ENCODE peak calls at places on chromosome 6, in five cellular contexts. One of them, this sample, is unnamed.

GRCh38 chr6:136226027-136226673 is 24.0 kb downstream of the MTFR2 start:
- DNase-seq in upper lobe of right lung: no peak
- DNase-seq in brain microvascular endothelial cell: peak; percentile 30
- DNase-seq in A673: peak; percentile 61
- DNase-seq in Panc1: peak; percentile 69
- DNase-seq in this sample: peak; percentile 19

GRCh38 chr6:39980839-39981580 is 46.7 kb upstream of the MOCS1 start:
- DNase-seq in upper lobe of right lung: no peak
- DNase-seq in brain microvascular endothelial cell: peak; percentile 51
- DNase-seq in A673: peak; percentile 71
- DNase-seq in Panc1: no peak
- DNase-seq in this sample: peak; percentile 10

GRCh38 chr6:15507746-15508145 is 155.1 kb downstream of the DTNBP1 start:
- DNase-seq in upper lobe of right lung: peak; percentile 32
- DNase-seq in brain microvascular endothelial cell: no peak
- DNase-seq in A673: no peak
- DNase-seq in Panc1: no peak
- DNase-seq in this sample: no peak

GRCh38 chr6:111754423-111754822 is 118.8 kb downstream of the FYN start:
- DNase-seq in upper lobe of right lung: no peak
- DNase-seq in brain microvascular endothelial cell: no peak
- DNase-seq in A673: no peak
- DNase-seq in Panc1: no peak
- DNase-seq in this sample: no peak

GRCh38 chr6:107879912-107880311 is 55.8 kb upstream of the SCML4 start:
- DNase-seq in upper lobe of right lung: no peak
- DNase-seq in brain microvascular endothelial cell: no peak
- DNase-seq in A673: no peak
- DNase-seq in Panc1: no peak
- DNase-seq in this sample: no peak

GRCh38 chr6:48476257-48476656 is 365.3 kb upstream of the PTCHD4 start:
- DNase-seq in upper lobe of right lung: no peak
- DNase-seq in brain microvascular endothelial cell: peak; percentile 14
- DNase-seq in A673: peak; percentile 2
- DNase-seq in Panc1: no peak
- DNase-seq in this sample: peak; percentile 1

GRCh38 chr6:90610291-90610670 is 23.4 kb upstream of the MAP3K7 start:
- DNase-seq in upper lobe of right lung: no peak
- DNase-seq in brain microvascular endothelial cell: peak; percentile 4
- DNase-seq in A673: peak; percentile 34
- DNase-seq in Panc1: no peak
- DNase-seq in this sample: no peak

GRCh38 chr6:35948725-35949124 is 27.8 kb upstream of the SRPK1 start:
- DNase-seq in upper lobe of right lung: no peak
- DNase-seq in brain microvascular endothelial cell: peak; percentile 24
- DNase-seq in A673: peak; percentile 34
- DNase-seq in Panc1: no peak
- DNase-seq in this sample: no peak

GRCh38 chr6:56851104-56851503 is 103.8 kb upstream of the BEND6 start:
- DNase-seq in upper lobe of right lung: no peak
- DNase-seq in brain microvascular endothelial cell: peak; percentile 33
- DNase-seq in A673: no peak
- DNase-seq in Panc1: no peak
- DNase-seq in this sample: no peak
- H3K4me3 ChIP-seq in upper lobe of right lung: peak overlapping the region; percentile 48
- H3K4me3 ChIP-seq in brain microvascular endothelial cell: peak overlapping the region; percentile 69
- H3K4me3 ChIP-seq in A673: no peak overlapping the region
- H3K4me3 ChIP-seq in Panc1: peak overlapping the region; percentile 42
- H3K4me3 ChIP-seq in this sample: peak overlapping the region; percentile 58

DNA sequence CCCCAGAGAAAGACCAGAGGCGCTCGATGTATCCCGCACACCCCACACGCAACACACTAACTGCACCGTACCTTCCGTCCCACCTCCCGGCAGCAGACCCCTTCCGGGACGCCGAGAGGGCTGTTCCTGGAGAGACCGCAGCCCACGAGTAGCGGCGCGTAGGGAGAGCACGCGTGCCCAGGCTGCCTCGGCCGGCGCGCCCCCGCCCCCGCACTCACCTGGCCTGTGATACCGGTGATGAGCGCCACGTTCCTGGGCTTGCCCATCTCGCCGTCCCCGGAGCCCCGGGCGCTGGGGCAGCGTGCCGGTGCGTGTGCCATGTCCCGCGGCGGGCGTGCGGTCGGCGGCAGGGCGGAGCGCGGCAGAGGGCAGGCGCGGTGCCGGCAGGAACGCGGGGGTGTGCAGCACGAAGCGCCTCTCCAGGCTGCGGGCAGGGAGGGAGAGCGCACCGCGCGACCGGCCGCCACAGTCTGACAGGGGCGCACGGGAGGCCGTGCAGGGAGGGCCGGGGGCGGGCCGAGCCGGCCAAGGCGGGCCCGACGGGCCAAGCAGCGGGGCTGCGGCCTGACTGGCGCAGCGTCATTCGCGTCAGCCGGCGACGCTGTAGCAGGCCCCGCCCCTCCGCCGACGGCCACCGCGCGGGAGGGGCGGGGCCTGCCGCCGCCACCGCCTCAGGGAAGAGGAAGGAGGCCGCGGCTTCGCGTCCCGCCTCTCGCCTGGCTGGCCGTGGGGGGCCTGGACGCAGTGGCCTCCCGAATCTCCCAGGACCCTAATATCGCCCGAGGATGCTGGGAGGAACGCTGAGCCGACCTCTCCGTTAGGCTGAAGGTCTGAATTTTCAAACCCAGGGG is at the start of gene GMDS:
- DNase-seq in upper lobe of right lung: peak; percentile 94
- DNase-seq in brain microvascular endothelial cell: peak; percentile 65
- DNase-seq in A673: peak; percentile 91
- DNase-seq in Panc1: no peak
- DNase-seq in this sample: no peak
- TF ChIP-seq CTCF in upper lobe of right lung: no peak
- TF ChIP-seq CTCF in brain microvascular endothelial cell: no peak
- TF ChIP-seq CTCF in A673: no peak
- TF ChIP-seq CTCF in Panc1: no peak
- TF ChIP-seq CTCF in this sample: no peak

GRCh38 chr6:24668997-24669361 is 2.1 kb downstream of the ACOT13 start:
- DNase-seq in upper lobe of right lung: no peak
- DNase-seq in brain microvascular endothelial cell: no peak
- DNase-seq in A673: no peak
- DNase-seq in Panc1: no peak
- DNase-seq in this sample: no peak
- H3K4me3 ChIP-seq in upper lobe of right lung: no peak overlapping the region
- H3K4me3 ChIP-seq in brain microvascular endothelial cell: no peak overlapping the region
- H3K4me3 ChIP-seq in A673: no peak overlapping the region
- H3K4me3 ChIP-seq in Panc1: peak overlapping the region; percentile 100
- H3K4me3 ChIP-seq in this sample: peak overlapping the region; percentile 30

DNA sequence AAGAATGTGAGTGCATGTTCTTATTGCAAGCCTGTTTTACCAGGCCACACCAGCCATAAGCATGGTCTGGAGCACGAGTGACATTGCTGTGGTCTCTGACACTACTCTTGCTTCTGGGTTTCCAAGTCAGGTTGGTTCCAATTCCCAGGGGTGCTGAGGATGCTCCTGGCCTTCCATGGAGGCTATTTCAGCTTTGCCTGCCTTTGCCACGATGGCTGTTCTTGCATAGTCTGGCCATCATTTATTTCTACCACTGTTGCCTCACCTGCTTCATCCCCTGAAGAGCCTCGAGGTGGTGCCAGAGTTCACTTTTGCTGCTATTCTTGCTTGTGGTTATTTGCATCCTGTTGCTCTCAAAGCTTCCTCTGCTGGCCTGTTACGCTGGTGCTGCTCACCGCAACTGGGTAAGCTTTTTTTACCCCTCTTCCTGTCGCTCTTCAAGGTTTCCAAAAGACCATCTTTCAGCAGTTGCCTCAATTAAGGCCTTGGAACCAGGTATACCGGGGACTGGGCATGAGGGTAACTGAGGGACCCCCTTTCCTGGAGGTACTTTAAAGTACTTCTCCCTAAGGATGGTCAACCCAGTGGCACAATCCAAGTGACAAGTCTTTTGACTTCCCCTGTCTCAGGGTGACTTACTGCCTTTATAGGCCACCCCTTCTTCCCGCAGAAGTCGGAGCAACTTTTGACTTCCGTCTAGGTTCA is 64.5 kb downstream of the AKAP7 start:
- DNase-seq in upper lobe of right lung: no peak
- DNase-seq in brain microvascular endothelial cell: peak; percentile 40
- DNase-seq in A673: peak; percentile 90
- DNase-seq in Panc1: peak; percentile 24
- DNase-seq in this sample: peak; percentile 37
- TF ChIP-seq CTCF in upper lobe of right lung: peak; percentile 66
- TF ChIP-seq CTCF in brain microvascular endothelial cell: peak; percentile 89
- TF ChIP-seq CTCF in A673: peak; percentile 90
- TF ChIP-seq CTCF in Panc1: peak; percentile 73
- TF ChIP-seq CTCF in this sample: peak; percentile 89

GRCh38 chr6:24476631-24477030 is 12.7 kb downstream of the GPLD1 start:
- DNase-seq in upper lobe of right lung: no peak
- DNase-seq in brain microvascular endothelial cell: no peak
- DNase-seq in A673: no peak
- DNase-seq in Panc1: no peak
- DNase-seq in this sample: no peak

GRCh38 chr6:24477070-24477469 is 12.3 kb downstream of the GPLD1 start:
- DNase-seq in upper lobe of right lung: no peak
- DNase-seq in brain microvascular endothelial cell: no peak
- DNase-seq in A673: no peak
- DNase-seq in Panc1: no peak
- DNase-seq in this sample: no peak

GRCh38 chr6:24481449-24481848 is 7.9 kb downstream of the GPLD1 start:
- DNase-seq in upper lobe of right lung: no peak
- DNase-seq in brain microvascular endothelial cell: no peak
- DNase-seq in A673: no peak
- DNase-seq in Panc1: no peak
- DNase-seq in this sample: no peak

GRCh38 chr6:24478903-24479302 is 10.5 kb downstream of the GPLD1 start:
- DNase-seq in upper lobe of right lung: no peak
- DNase-seq in brain microvascular endothelial cell: no peak
- DNase-seq in A673: no peak
- DNase-seq in Panc1: no peak
- DNase-seq in this sample: no peak

GRCh38 chr6:24480705-24481104 is 8.7 kb downstream of the GPLD1 start:
- DNase-seq in upper lobe of right lung: no peak
- DNase-seq in brain microvascular endothelial cell: no peak
- DNase-seq in A673: no peak
- DNase-seq in Panc1: no peak
- DNase-seq in this sample: no peak
- H3K4me3 ChIP-seq in upper lobe of right lung: no peak overlapping the region
- H3K4me3 ChIP-seq in brain microvascular endothelial cell: no peak overlapping the region
- H3K4me3 ChIP-seq in A673: no peak overlapping the region
- H3K4me3 ChIP-seq in Panc1: no peak overlapping the region
- H3K4me3 ChIP-seq in this sample: no peak overlapping the region

GRCh38 chr6:139133733-139134360 is 1.0 kb upstream of the HECA start:
- DNase-seq in upper lobe of right lung: no peak
- DNase-seq in brain microvascular endothelial cell: no peak
- DNase-seq in A673: no peak
- DNase-seq in Panc1: no peak
- DNase-seq in this sample: no peak

GRCh38 chr6:139134817-139135577 is at the start of gene HECA:
- DNase-seq in upper lobe of right lung: peak; percentile 99
- DNase-seq in brain microvascular endothelial cell: peak; percentile 94
- DNase-seq in A673: peak; percentile 95
- DNase-seq in Panc1: peak; percentile 32
- DNase-seq in this sample: peak; percentile 16

GRCh38 chr6:139135578-139136545 is 982 bp downstream of the HECA start:
- DNase-seq in upper lobe of right lung: peak; percentile 90
- DNase-seq in brain microvascular endothelial cell: no peak
- DNase-seq in A673: peak; percentile 42
- DNase-seq in Panc1: no peak
- DNase-seq in this sample: no peak

GRCh38 chr6:139133272-139133671 is 1.6 kb upstream of the HECA start:
- DNase-seq in upper lobe of right lung: no peak
- DNase-seq in brain microvascular endothelial cell: no peak
- DNase-seq in A673: no peak
- DNase-seq in Panc1: no peak
- DNase-seq in this sample: no peak

GRCh38 chr6:139137716-139138115 is 2.8 kb downstream of the HECA start:
- DNase-seq in upper lobe of right lung: no peak
- DNase-seq in brain microvascular endothelial cell: no peak
- DNase-seq in A673: no peak
- DNase-seq in Panc1: no peak
- DNase-seq in this sample: no peak
- TF ChIP-seq CTCF in upper lobe of right lung: no peak
- TF ChIP-seq CTCF in brain microvascular endothelial cell: no peak
- TF ChIP-seq CTCF in A673: no peak
- TF ChIP-seq CTCF in Panc1: no peak
- TF ChIP-seq CTCF in this sample: no peak

GRCh38 chr6:14031516-14031915 is 86.1 kb upstream of the CD83 start:
- DNase-seq in upper lobe of right lung: no peak
- DNase-seq in brain microvascular endothelial cell: no peak
- DNase-seq in A673: no peak
- DNase-seq in Panc1: no peak
- DNase-seq in this sample: no peak
- H3K4me3 ChIP-seq in upper lobe of right lung: no peak overlapping the region
- H3K4me3 ChIP-seq in brain microvascular endothelial cell: no peak overlapping the region
- H3K4me3 ChIP-seq in A673: no peak overlapping the region
- H3K4me3 ChIP-seq in Panc1: no peak overlapping the region
- H3K4me3 ChIP-seq in this sample: no peak overlapping the region

GRCh38 chr6:170258395-170258794 is 32.5 kb downstream of the DLL1 start:
- DNase-seq in upper lobe of right lung: no peak
- DNase-seq in brain microvascular endothelial cell: no peak
- DNase-seq in A673: no peak
- DNase-seq in Panc1: no peak
- DNase-seq in this sample: no peak
- TF ChIP-seq CTCF in upper lobe of right lung: no peak
- TF ChIP-seq CTCF in brain microvascular endothelial cell: no peak
- TF ChIP-seq CTCF in A673: no peak
- TF ChIP-seq CTCF in Panc1: no peak
- TF ChIP-seq CTCF in this sample: no peak

This sample was measured in epithelial cell of proximal tubule.